ENCODE peak calls at places on chromosomes 3 and 15, in five cellular contexts. One of them, this sample, is unnamed.

GRCh38 chr15:52233405-52233804 is 42.2 kb upstream of the GNB5 start:
- DNase-seq in K562: no peak
- DNase-seq in CD8-positive, alpha-beta T cell: no peak
- DNase-seq in endodermal cell: no peak
- DNase-seq in fibroblast of mammary gland: no peak
- DNase-seq in this sample: peak; percentile 44

GRCh38 chr3:87742250-87742649 is 316.6 kb downstream of the CGGBP1 start:
- DNase-seq in CD8-positive, alpha-beta T cell: no peak
- DNase-seq in K562: no peak
- DNase-seq in endodermal cell: no peak
- DNase-seq in fibroblast of mammary gland: no peak
- DNase-seq in this sample: no peak

GRCh38 chr3:55507808-55508207 is 20.7 kb upstream of the WNT5A start:
- DNase-seq in K562: no peak
- DNase-seq in fibroblast of mammary gland: no peak
- DNase-seq in endodermal cell: no peak
- DNase-seq in CD8-positive, alpha-beta T cell: no peak
- DNase-seq in this sample: no peak

GRCh38 chr15:27570746-27571145 is 528.4 kb downstream of the OCA2 start:
- DNase-seq in fibroblast of mammary gland: no peak
- DNase-seq in endodermal cell: no peak
- DNase-seq in CD8-positive, alpha-beta T cell: no peak
- DNase-seq in K562: no peak
- DNase-seq in this sample: no peak

GRCh38 chr15:86915811-86916331 is 836.2 kb downstream of the AGBL1 start:
- DNase-seq in K562: peak; percentile 7
- DNase-seq in fibroblast of mammary gland: peak; percentile 31
- DNase-seq in CD8-positive, alpha-beta T cell: no peak
- DNase-seq in endodermal cell: peak; percentile 75
- DNase-seq in this sample: peak; percentile 31

GRCh38 chr3:5276953-5277352 is 89.4 kb downstream of the EDEM1 start:
- DNase-seq in CD8-positive, alpha-beta T cell: no peak
- DNase-seq in K562: no peak
- DNase-seq in endodermal cell: no peak
- DNase-seq in fibroblast of mammary gland: no peak
- DNase-seq in this sample: peak; percentile 14

GRCh38 chr3:175346573-175347356 is 487.6 kb downstream of the NAALADL2 start:
- DNase-seq in K562: no peak
- DNase-seq in CD8-positive, alpha-beta T cell: no peak
- DNase-seq in fibroblast of mammary gland: peak; percentile 95
- DNase-seq in endodermal cell: no peak
- DNase-seq in this sample: peak; percentile 76

GRCh38 chr15:77975332-77976119 is 102.0 kb downstream of the TBC1D2B start:
- DNase-seq in CD8-positive, alpha-beta T cell: no peak
- DNase-seq in fibroblast of mammary gland: no peak
- DNase-seq in endodermal cell: no peak
- DNase-seq in K562: no peak
- DNase-seq in this sample: no peak

GRCh38 chr15:35852818-35853624 is 307.1 kb upstream of the DPH6 start:
- DNase-seq in CD8-positive, alpha-beta T cell: no peak
- DNase-seq in K562: no peak
- DNase-seq in fibroblast of mammary gland: peak; percentile 62
- DNase-seq in endodermal cell: no peak
- DNase-seq in this sample: no peak

GRCh38 chr3:132180337-132180791 is 136.8 kb upstream of the ACP3 start:
- DNase-seq in fibroblast of mammary gland: peak; percentile 72
- DNase-seq in K562: no peak
- DNase-seq in CD8-positive, alpha-beta T cell: no peak
- DNase-seq in endodermal cell: peak; percentile 56
- DNase-seq in this sample: peak; percentile 56
- TF ChIP-seq CTCF in fibroblast of mammary gland: peak; percentile 62
- TF ChIP-seq CTCF in K562: peak; percentile 34
- TF ChIP-seq CTCF in CD8-positive, alpha-beta T cell: peak; percentile 30
- TF ChIP-seq CTCF in endodermal cell: peak; percentile 79
- TF ChIP-seq CTCF in this sample: no peak

GRCh38 chr3:24545917-24546316 is 51.3 kb upstream of the THRB start:
- DNase-seq in endodermal cell: no peak
- DNase-seq in CD8-positive, alpha-beta T cell: no peak
- DNase-seq in fibroblast of mammary gland: peak; percentile 71
- DNase-seq in K562: no peak
- DNase-seq in this sample: no peak
- H3K4me3 ChIP-seq in endodermal cell: no peak overlapping the region
- H3K4me3 ChIP-seq in CD8-positive, alpha-beta T cell: no peak overlapping the region
- H3K4me3 ChIP-seq in fibroblast of mammary gland: no peak overlapping the region
- H3K4me3 ChIP-seq in K562: no peak overlapping the region
- H3K4me3 ChIP-seq in this sample: no peak overlapping the region

GRCh38 chr3:124345845-124346244 is 353.9 kb upstream of the ROPN1 start:
- DNase-seq in CD8-positive, alpha-beta T cell: no peak
- DNase-seq in K562: no peak
- DNase-seq in fibroblast of mammary gland: no peak
- DNase-seq in endodermal cell: peak; percentile 0
- DNase-seq in this sample: no peak

GRCh38 chr3:124346487-124346886 is 354.6 kb upstream of the ROPN1 start:
- DNase-seq in CD8-positive, alpha-beta T cell: no peak
- DNase-seq in fibroblast of mammary gland: no peak
- DNase-seq in K562: no peak
- DNase-seq in endodermal cell: peak; percentile 12
- DNase-seq in this sample: no peak

GRCh38 chr3:124352143-124352528 is 360.2 kb upstream of the ROPN1 start:
- DNase-seq in CD8-positive, alpha-beta T cell: no peak
- DNase-seq in endodermal cell: no peak
- DNase-seq in fibroblast of mammary gland: no peak
- DNase-seq in K562: no peak
- DNase-seq in this sample: no peak

GRCh38 chr3:124351430-124352142 is 359.7 kb upstream of the ROPN1 start:
- DNase-seq in endodermal cell: peak; percentile 77
- DNase-seq in K562: peak; percentile 18
- DNase-seq in fibroblast of mammary gland: peak; percentile 68
- DNase-seq in CD8-positive, alpha-beta T cell: no peak
- DNase-seq in this sample: peak; percentile 52

GRCh38 chr3:124347418-124347817 is 355.5 kb upstream of the ROPN1 start:
- DNase-seq in CD8-positive, alpha-beta T cell: no peak
- DNase-seq in fibroblast of mammary gland: no peak
- DNase-seq in endodermal cell: no peak
- DNase-seq in K562: no peak
- DNase-seq in this sample: no peak
- TF ChIP-seq CTCF in CD8-positive, alpha-beta T cell: no peak
- TF ChIP-seq CTCF in fibroblast of mammary gland: no peak
- TF ChIP-seq CTCF in endodermal cell: no peak
- TF ChIP-seq CTCF in K562: no peak
- TF ChIP-seq CTCF in this sample: peak; percentile 4

GRCh38 chr15:29942548-29942947 is 120.3 kb upstream of the TJP1 start:
- DNase-seq in endodermal cell: no peak
- DNase-seq in K562: no peak
- DNase-seq in fibroblast of mammary gland: no peak
- DNase-seq in CD8-positive, alpha-beta T cell: no peak
- DNase-seq in this sample: no peak
- H3K4me3 ChIP-seq in endodermal cell: no peak overlapping the region
- H3K4me3 ChIP-seq in K562: no peak overlapping the region
- H3K4me3 ChIP-seq in fibroblast of mammary gland: no peak overlapping the region
- H3K4me3 ChIP-seq in CD8-positive, alpha-beta T cell: no peak overlapping the region
- H3K4me3 ChIP-seq in this sample: no peak overlapping the region

GRCh38 chr3:107062310-107062709 is 314.9 kb upstream of the CCDC54 start:
- DNase-seq in endodermal cell: no peak
- DNase-seq in K562: no peak
- DNase-seq in CD8-positive, alpha-beta T cell: no peak
- DNase-seq in fibroblast of mammary gland: no peak
- DNase-seq in this sample: no peak

GRCh38 chr3:107062787-107063186 is 314.5 kb upstream of the CCDC54 start:
- DNase-seq in CD8-positive, alpha-beta T cell: no peak
- DNase-seq in fibroblast of mammary gland: no peak
- DNase-seq in K562: no peak
- DNase-seq in endodermal cell: peak; percentile 43
- DNase-seq in this sample: no peak

GRCh38 chr3:107063351-107063750 is 313.9 kb upstream of the CCDC54 start:
- DNase-seq in CD8-positive, alpha-beta T cell: no peak
- DNase-seq in fibroblast of mammary gland: peak; percentile 38
- DNase-seq in endodermal cell: no peak
- DNase-seq in K562: no peak
- DNase-seq in this sample: no peak

GRCh38 chr3:107065094-107065861 is 312.0 kb upstream of the CCDC54 start:
- DNase-seq in endodermal cell: no peak
- DNase-seq in K562: no peak
- DNase-seq in CD8-positive, alpha-beta T cell: no peak
- DNase-seq in fibroblast of mammary gland: peak; percentile 16
- DNase-seq in this sample: no peak

GRCh38 chr3:107064445-107065060 is 312.7 kb upstream of the CCDC54 start:
- DNase-seq in K562: peak; percentile 33
- DNase-seq in fibroblast of mammary gland: peak; percentile 85
- DNase-seq in CD8-positive, alpha-beta T cell: peak; percentile 49
- DNase-seq in endodermal cell: peak; percentile 92
- DNase-seq in this sample: peak; percentile 82
- TF ChIP-seq CTCF in K562: peak; percentile 67
- TF ChIP-seq CTCF in fibroblast of mammary gland: peak; percentile 93
- TF ChIP-seq CTCF in CD8-positive, alpha-beta T cell: peak; percentile 68
- TF ChIP-seq CTCF in endodermal cell: peak; percentile 92
- TF ChIP-seq CTCF in this sample: peak; percentile 84

DNA sequence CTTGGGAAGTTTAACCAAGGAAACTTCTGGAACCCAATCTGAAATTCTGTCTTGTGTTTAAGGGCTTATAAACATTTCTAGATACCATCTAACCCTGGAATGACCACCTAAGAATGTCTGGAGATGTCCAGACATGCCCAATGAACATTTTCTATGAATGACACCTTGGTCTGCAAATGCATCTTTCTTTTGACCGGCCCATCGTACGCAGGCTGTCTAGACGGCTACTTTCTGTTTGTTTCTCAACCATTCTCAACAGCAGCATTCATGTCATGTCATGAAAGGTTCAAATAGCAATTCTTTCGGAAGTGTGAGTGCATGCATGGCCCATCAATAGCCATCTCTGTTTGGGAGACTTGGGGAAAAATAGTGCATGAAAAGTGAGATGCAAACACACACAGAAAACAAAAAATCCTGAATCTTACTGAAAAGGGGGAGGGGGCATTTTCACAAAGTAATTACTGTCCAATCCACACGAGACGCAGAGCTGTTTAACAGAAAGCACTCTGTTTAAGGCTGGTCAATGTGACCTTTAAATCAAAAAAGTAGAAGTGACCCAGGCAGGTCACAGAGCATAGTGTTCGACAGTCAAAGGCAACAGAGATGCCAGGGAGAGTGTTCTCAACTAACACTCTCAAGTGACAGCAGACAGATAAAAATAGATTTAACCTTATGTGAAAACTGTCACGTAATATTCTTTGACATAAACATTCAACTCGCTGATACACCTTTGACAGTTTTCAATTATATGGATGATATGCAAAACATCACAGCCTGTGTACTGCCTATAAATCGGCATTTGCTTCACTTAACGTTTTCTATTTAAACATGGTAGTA is 15.7 kb downstream of the PDZRN3 start:
- DNase-seq in K562: no peak
- DNase-seq in fibroblast of mammary gland: no peak
- DNase-seq in endodermal cell: no peak
- DNase-seq in CD8-positive, alpha-beta T cell: no peak
- DNase-seq in this sample: no peak
- H3K4me3 ChIP-seq in K562: no peak overlapping the region
- H3K4me3 ChIP-seq in fibroblast of mammary gland: no peak overlapping the region
- H3K4me3 ChIP-seq in endodermal cell: peak overlapping the region; percentile 16
- H3K4me3 ChIP-seq in CD8-positive, alpha-beta T cell: no peak overlapping the region
- H3K4me3 ChIP-seq in this sample: no peak overlapping the region

GRCh38 chr15:68366314-68366713 is 65.6 kb downstream of the ITGA11 start:
- DNase-seq in K562: no peak
- DNase-seq in CD8-positive, alpha-beta T cell: no peak
- DNase-seq in endodermal cell: peak; percentile 72
- DNase-seq in fibroblast of mammary gland: no peak
- DNase-seq in this sample: no peak
- TF ChIP-seq CTCF in K562: no peak
- TF ChIP-seq CTCF in CD8-positive, alpha-beta T cell: no peak
- TF ChIP-seq CTCF in endodermal cell: peak; percentile 62
- TF ChIP-seq CTCF in fibroblast of mammary gland: no peak
- TF ChIP-seq CTCF in this sample: no peak

GRCh38 chr3:147390589-147391569 is 15.5 kb downstream of the ZIC4 start:
- DNase-seq in fibroblast of mammary gland: no peak
- DNase-seq in K562: no peak
- DNase-seq in CD8-positive, alpha-beta T cell: no peak
- DNase-seq in endodermal cell: peak; percentile 77
- DNase-seq in this sample: no peak
- H3K4me3 ChIP-seq in fibroblast of mammary gland: no peak overlapping the region
- H3K4me3 ChIP-seq in K562: no peak overlapping the region
- H3K4me3 ChIP-seq in CD8-positive, alpha-beta T cell: no peak overlapping the region
- H3K4me3 ChIP-seq in endodermal cell: no peak overlapping the region
- H3K4me3 ChIP-seq in this sample: no peak overlapping the region

DNA sequence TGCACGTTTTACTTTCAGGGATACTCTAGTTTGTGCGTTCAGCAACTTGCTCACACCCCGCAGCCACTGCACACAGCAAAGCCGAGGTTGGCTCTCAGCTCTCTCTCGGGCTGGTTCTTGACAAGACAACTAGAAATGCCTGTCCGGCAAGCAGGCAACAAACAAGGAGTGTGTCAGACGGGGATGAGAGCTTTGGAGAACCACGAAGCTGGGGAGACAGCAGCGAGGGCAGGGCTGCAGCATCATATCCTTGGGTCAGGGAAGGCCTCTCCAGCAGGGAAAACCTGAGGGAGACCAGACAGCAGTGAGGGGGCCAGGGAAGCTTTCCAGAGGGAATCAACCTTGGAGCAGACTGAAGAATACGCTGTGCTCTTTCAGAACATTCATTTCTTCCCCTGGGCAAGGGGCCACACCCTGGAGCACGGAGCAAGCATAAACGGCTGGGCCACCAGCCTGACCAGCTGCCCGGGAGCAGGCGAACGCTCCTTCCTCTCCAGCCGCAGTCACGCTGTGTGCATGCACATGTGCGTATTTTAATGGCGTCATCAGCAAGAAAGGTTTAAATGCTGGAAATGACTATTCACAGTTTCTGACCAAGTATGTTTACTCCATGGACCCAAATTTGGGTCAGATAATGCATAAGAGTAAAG is 58.7 kb downstream of the CHSY1 start:
- DNase-seq in fibroblast of mammary gland: peak; percentile 90
- DNase-seq in CD8-positive, alpha-beta T cell: no peak
- DNase-seq in endodermal cell: peak; percentile 60
- DNase-seq in K562: no peak
- DNase-seq in this sample: no peak
- TF ChIP-seq CTCF in fibroblast of mammary gland: no peak
- TF ChIP-seq CTCF in CD8-positive, alpha-beta T cell: no peak
- TF ChIP-seq CTCF in endodermal cell: no peak
- TF ChIP-seq CTCF in K562: no peak
- TF ChIP-seq CTCF in this sample: no peak

This sample was measured in GM12865.